ENCODE peak calls at places on chromosomes 3 and 15, in eight cellular contexts. G is endothelial cell; P is GM03348; V is activated effector memory CD4-positive, alpha-beta T cell treated with Interleukin-2 at 50 U/mL for 16 hours; E is HEK293T; Z is body of pancreas; H is NCI-H2171; K is WERI-Rb-1. Y is an unnamed sample.

GRCh38 chr3:53859178-53859577 is 12.8 kb downstream of the IL17RB start:
- DNase-seq in K (no peak), V (no peak), Z (no peak), E (no peak), G (no peak), H (no peak), P (no peak), Y (no peak)

GRCh38 chr15:40909662-40910625 is 15.7 kb downstream of the VPS18 start:
- DNase-seq in K (no peak), Z (peak), G (no peak), E (no peak), P (peak), V (no peak), H (no peak), Y (peak)

GRCh38 chr3:132405188-132405587 is 12.1 kb upstream of the DNAJC13 start:
- DNase-seq in Z (no peak), P (no peak), H (no peak), G (no peak), E (no peak), K (no peak), V (no peak), Y (peak)

GRCh38 chr3:8532251-8532831 is 30.7 kb downstream of the LMCD1 start:
- DNase-seq in Z (no peak), H (no peak), G (no peak), V (no peak), E (no peak), K (no peak), P (peak), Y (no peak)

GRCh38 chr15:95371664-95372063 is 958.8 kb upstream of the NR2F2 start:
- DNase-seq in H (no peak), K (no peak), G (no peak), V (no peak), Z (no peak), P (no peak), E (no peak), Y (no peak)

GRCh38 chr15:58086479-58086878 is 21.0 kb upstream of the ALDH1A2 start:
- DNase-seq in P (no peak), K (no peak), V (no peak), Z (no peak), E (no peak), G (no peak), H (no peak), Y (no peak)

GRCh38 chr15:83304861-83305661 is 20.6 kb upstream of the BNC1 start:
- DNase-seq in E (no peak), P (no peak), K (no peak), H (no peak), G (no peak), V (no peak), Z (no peak), Y (no peak)

GRCh38 chr15:84894743-84895425 is 10.4 kb downstream of the SLC28A1 start:
- DNase-seq in E (no peak), P (no peak), V (no peak), Z (no peak), G (no peak), H (no peak), K (no peak), Y (no peak)

GRCh38 chr3:27715454-27715806 is 6.7 kb downstream of the EOMES start:
- DNase-seq in H (no peak), Z (no peak), G (no peak), E (no peak), P (no peak), K (no peak), V (no peak), Y (no peak)

GRCh38 chr3:194596906-194597305 is 36.3 kb downstream of the TMEM44 start:
- DNase-seq in E (no peak), G (no peak), H (no peak), K (no peak), V (no peak), P (no peak), Z (no peak), Y (no peak)

GRCh38 chr3:99909714-99910508 is 92.2 kb downstream of the CMSS1 start:
- DNase-seq in H (no peak), P (no peak), E (no peak), Z (no peak), K (no peak), G (no peak), V (no peak), Y (no peak)

GRCh38 chr3:97694876-97695275 is 69.7 kb upstream of the ARL6 start:
- DNase-seq in V (no peak), P (no peak), H (no peak), Z (no peak), G (no peak), K (no peak), E (no peak), Y (no peak)

GRCh38 chr3:172038823-172039222 is 555 bp upstream of the FNDC3B start:
- DNase-seq in G (no peak), V (no peak), Z (peak), E (no peak), P (no peak), H (no peak), K (no peak), Y (no peak)

GRCh38 chr15:72155021-72155621 is 36.9 kb downstream of the SENP8 start:
- DNase-seq in V (no peak), K (no peak), P (peak), E (no peak), Z (peak), G (no peak), H (peak), Y (peak)

GRCh38 chr15:71746719-71747118 is 63.6 kb upstream of the NR2E3 start:
- DNase-seq in V (no peak), E (no peak), K (no peak), Z (no peak), G (no peak), H (no peak), P (no peak), Y (no peak)

GRCh38 chr3:27043328-27043956 is 325.7 kb downstream of the NEK10 start:
- DNase-seq in Z (no peak), P (no peak), H (no peak), V (no peak), K (no peak), G (no peak), E (no peak), Y (no peak)

GRCh38 chr15:81400640-81401236 is 26.7 kb upstream of the TMC3 start:
- DNase-seq in G (peak), V (no peak), H (peak), K (peak), P (peak), E (peak), Z (peak), Y (peak)

GRCh38 chr15:89506026-89506686 is 9.8 kb upstream of the RHCG start:
- DNase-seq in K (no peak), Z (no peak), V (no peak), E (no peak), H (no peak), G (no peak), P (no peak), Y (no peak)

GRCh38 chr3:64687781-64688515 is at the start of gene ADAMTS9:
- DNase-seq in G (peak), V (no peak), K (peak), Z (peak), P (peak), H (no peak), E (peak), Y (peak)

GRCh38 chr3:50342818-50343633 is 2.4 kb upstream of the RASSF1 start:
- DNase-seq in V (no peak), K (peak), G (no peak), P (no peak), H (no peak), E (no peak), Z (no peak), Y (no peak)